ENCODE peak calls at places on chromosomes 1 and 21, in five cellular contexts. K is transverse colon, L is heart left ventricle, D is mammary epithelial cell, T is GM20000. B is an unnamed sample.

GRCh38 chr1:246158131-246158530 is 348.9 kb downstream of the SMYD3 start:
- DNase-seq in K (no peak), D (no peak), L (no peak), T (no peak), B (no peak)

GRCh38 chr1:108079550-108079949 is 114.6 kb upstream of the VAV3 start:
- DNase-seq in D (no peak), L (no peak), K (peak), T (peak), B (peak)

GRCh38 chr1:11661105-11661504 is 2.9 kb upstream of the FBXO6 start:
- DNase-seq in L (no peak), T (no peak), K (no peak), D (no peak), B (no peak)

GRCh38 chr1:166079276-166079675 is 87.5 kb downstream of the FAM78B start:
- DNase-seq in K (no peak), D (no peak), T (no peak), L (no peak), B (no peak)

GRCh38 chr1:1943834-1944570 is 24.9 kb upstream of the TMEM52 start:
- DNase-seq in L (no peak), D (peak), K (peak), T (peak), B (peak)

GRCh38 chr1:233033366-233033765 is 83.0 kb downstream of the NTPCR start:
- DNase-seq in T (no peak), D (no peak), L (no peak), K (no peak), B (no peak)

GRCh38 chr1:35585281-35585680 is 12.2 kb downstream of the TFAP2E start:
- DNase-seq in T (no peak), D (no peak), K (no peak), L (no peak), B (no peak)

GRCh38 chr21:16194851-16195251 is 465.1 kb downstream of the USP25 start:
- DNase-seq in D (peak), K (no peak), T (no peak), L (no peak), B (no peak)

GRCh38 chr1:51331206-51332100 is 1.1 kb upstream of the TTC39A start:
- DNase-seq in D (peak), L (no peak), K (peak), T (peak), B (no peak)

GRCh38 chr1:164256456-164256855 is 302.5 kb upstream of the PBX1 start:
- DNase-seq in T (no peak), L (no peak), K (no peak), D (no peak), B (no peak)

GRCh38 chr1:6141601-6142000 is 38.5 kb downstream of the CHD5 start:
- DNase-seq in L (no peak), T (peak), D (peak), K (no peak), B (no peak)

GRCh38 chr1:90045853-90046563 is 51.1 kb downstream of the ZNF326 start:
- DNase-seq in K (no peak), T (peak), L (no peak), D (no peak), B (no peak)

GRCh38 chr21:31222142-31222541 is 121.9 kb downstream of the TIAM1 start:
- DNase-seq in D (peak), K (no peak), T (no peak), L (no peak), B (no peak)

GRCh38 chr1:66692681-66693080 is 59.6 kb upstream of the DYNLT5 start:
- DNase-seq in D (no peak), L (no peak), K (no peak), T (no peak), B (no peak)

GRCh38 chr1:35873243-35873642 is 9.8 kb upstream of the AGO1 start:
- DNase-seq in T (no peak), D (no peak), K (no peak), L (no peak), B (no peak)

GRCh38 chr1:176440176-176440575 is 22.8 kb upstream of the PAPPA2 start:
- DNase-seq in T (no peak), L (no peak), D (no peak), K (no peak), B (no peak)

GRCh38 chr1:193237381-193237978 is 51.1 kb upstream of the B3GALT2 start:
- DNase-seq in K (no peak), D (no peak), L (no peak), T (no peak), B (no peak)

GRCh38 chr1:95655321-95656020 is 421.5 kb downstream of the RWDD3 start:
- DNase-seq in L (no peak), T (no peak), K (no peak), D (no peak), B (no peak)

GRCh38 chr1:169309178-169310166 is 58.1 kb downstream of the NME7 start:
- DNase-seq in D (no peak), T (peak), K (no peak), L (no peak), B (no peak)

GRCh38 chr1:198340139-198340538 is 183.3 kb downstream of the NEK7 start:
- DNase-seq in T (no peak), L (no peak), K (no peak), D (no peak), B (no peak)

GRCh38 chr1:248714248-248714647 is 11.7 kb upstream of the OR14I1 start:
- DNase-seq in K (no peak), T (no peak), D (no peak), L (no peak), B (no peak)

GRCh38 chr1:92291372-92291999 is 7.3 kb downstream of the GLMN start:
- DNase-seq in D (peak), K (no peak), L (no peak), T (peak), B (no peak)

GRCh38 chr1:109242387-109242786 is 7.0 kb upstream of the CELSR2 start:
- DNase-seq in T (no peak), D (no peak), K (no peak), L (no peak), B (peak)

GRCh38 chr1:209845405-209845725 is 17.6 kb downstream of the UTP25 start:
- DNase-seq in D (no peak), T (no peak), L (no peak), K (no peak), B (no peak)

GRCh38 chr1:8571200-8571984 is 246.0 kb downstream of the RERE start:
- DNase-seq in L (no peak), D (peak), T (no peak), K (no peak), B (no peak)

GRCh38 chr1:229554886-229555621 is 3.5 kb downstream of the ABCB10 start:
- DNase-seq in T (no peak), K (no peak), D (no peak), L (no peak), B (no peak)

GRCh38 chr1:16677552-16678423 is 11.0 kb upstream of the RNU1-3 start:
- DNase-seq in T (peak), L (peak), D (peak), K (peak), B (no peak)

GRCh38 chr1:77945345-77945744 is 33.5 kb downstream of the FUBP1 start:
- DNase-seq in L (no peak), D (no peak), T (no peak), K (no peak), B (no peak)

GRCh38 chr1:111987502-111987901 is 2.0 kb downstream of the KCND3 start:
- DNase-seq in L (peak), K (no peak), D (no peak), T (no peak), B (no peak)

GRCh38 chr21:44431300-44431699 is 24.0 kb upstream of the LRRC3 start:
- DNase-seq in L (no peak), D (no peak), T (no peak), K (no peak), B (no peak)

GRCh38 chr1:203564024-203564423 is 62.6 kb upstream of the ATP2B4 start:
- DNase-seq in K (no peak), L (no peak), D (no peak), T (no peak), B (no peak)

GRCh38 chr21:46599251-46599572 is 5.7 kb downstream of the S100B start:
- DNase-seq in L (no peak), T (peak), K (no peak), D (no peak), B (no peak)

GRCh38 chr1:4083171-4084052 is 183.3 kb upstream of the C1orf174 start:
- DNase-seq in L (no peak), D (no peak), K (no peak), T (no peak), B (peak)

GRCh38 chr1:58815680-58816071 is 31.8 kb upstream of the JUN start:
- DNase-seq in K (peak), D (peak), L (no peak), T (peak), B (peak)

GRCh38 chr1:53172751-53173498 is 23.7 kb upstream of the CPT2 start:
- DNase-seq in K (peak), D (no peak), T (peak), L (no peak), B (peak)

GRCh38 chr1:94865369-94865768 is 45.2 kb downstream of the SLC44A3 start:
- DNase-seq in D (no peak), K (no peak), L (no peak), T (no peak), B (no peak)

GRCh38 chr1:155504207-155504606 is 58.4 kb downstream of the ASH1L start:
- DNase-seq in L (no peak), K (no peak), T (peak), D (peak), B (no peak)

DNA sequence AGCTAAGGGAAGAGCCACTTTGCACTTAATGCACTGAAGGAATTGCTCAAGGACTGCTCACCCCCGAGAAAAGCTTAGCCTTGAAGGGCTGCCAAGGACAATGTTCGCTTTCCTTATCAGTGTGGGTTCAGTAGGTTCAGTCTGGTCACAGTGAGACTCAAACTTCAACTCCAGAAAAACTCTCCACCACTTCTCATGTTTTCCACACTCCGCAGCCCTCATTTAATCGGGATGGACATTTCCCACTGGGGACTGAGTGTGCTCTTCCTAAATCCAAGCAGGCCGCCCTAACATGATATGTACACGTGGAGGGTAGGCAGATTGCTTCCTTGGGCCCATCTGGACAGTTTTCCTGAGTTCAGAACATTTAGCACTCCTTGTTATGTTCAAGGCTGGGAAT is 19.5 kb downstream of the SUSD4 start:
- DNase-seq in L (no peak), K (no peak), D (no peak), T (no peak), B (no peak)
- TF ChIP-seq CTCF in L (no peak), K (no peak), D (no peak), T (no peak), B (no peak)

DNA sequence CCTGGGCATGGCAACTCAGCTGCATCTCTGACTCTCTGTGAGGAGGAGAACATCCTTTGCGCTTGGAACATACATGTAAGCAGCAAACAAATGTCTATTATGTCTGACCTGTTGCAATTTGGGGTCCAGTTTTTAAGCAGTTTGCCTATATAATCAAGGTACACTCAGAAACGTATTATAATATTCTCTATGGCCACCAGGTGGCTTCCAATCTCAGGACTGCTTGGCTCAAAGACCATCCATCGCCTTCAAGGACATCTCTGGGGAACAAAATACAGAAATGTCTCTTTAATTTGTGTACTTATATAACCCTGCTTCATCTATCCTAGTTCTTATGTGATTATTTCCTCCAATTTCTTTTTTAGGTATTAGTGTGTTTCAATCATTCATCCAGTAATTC is 227.2 kb downstream of the OLFM3 start:
- DNase-seq in L (no peak), D (no peak), K (no peak), T (no peak), B (no peak)
- TF ChIP-seq CTCF in L (no peak), D (peak), K (peak), T (peak), B (peak)

GRCh38 chr1:26824735-26825134 is 1.8 kb upstream of the ZDHHC18 start:
- DNase-seq in D (no peak), T (no peak), L (no peak), K (no peak), B (no peak)

GRCh38 chr1:26822737-26823395 is 3.6 kb upstream of the ZDHHC18 start:
- DNase-seq in D (no peak), T (no peak), K (no peak), L (no peak), B (no peak)

GRCh38 chr1:26814893-26815292 is 11.6 kb upstream of the ZDHHC18 start:
- DNase-seq in L (no peak), T (no peak), K (no peak), D (no peak), B (no peak)

GRCh38 chr1:26826261-26827201 is at the start of gene ZDHHC18:
- DNase-seq in L (peak), D (peak), T (peak), K (peak), B (peak)

GRCh38 chr1:26820784-26821269 is 5.7 kb upstream of the ZDHHC18 start:
- DNase-seq in K (peak), L (no peak), T (peak), D (no peak), B (peak)
- TF ChIP-seq CTCF in K (no peak), L (no peak), T (no peak), D (no peak), B (peak)

GRCh38 chr1:38370716-38371504 is 324.3 kb upstream of the POU3F1 start:
- DNase-seq in K (no peak), T (no peak), D (no peak), L (no peak), B (no peak)
- TF ChIP-seq CTCF in K (no peak), T (no peak), D (no peak), L (no peak), B (no peak)

GRCh38 chr1:25692560-25692959 is 76.0 kb downstream of the MAN1C1 start:
- DNase-seq in D (no peak), L (no peak), K (no peak), T (peak), B (no peak)
- TF ChIP-seq CTCF in D (peak), L (peak), K (no peak), T (peak), B (peak)